ENCODE peak calls at places on chromosomes 4 and X, in six cellular contexts. E, G, M, O, X and A are unnamed samples.

GRCh38 chrX:71930298-71930697 is 19.7 kb downstream of the NHSL2 start:
- DNase-seq in E (no peak), G (no peak), M (no peak), O (no peak), X (no peak), A (no peak)

GRCh38 chr4:187396106-187396505 is 599.5 kb upstream of the ZFP42 start:
- DNase-seq in E (no peak), G (no peak), M (no peak), O (no peak), X (no peak), A (no peak)

GRCh38 chr4:120869511-120870278 is 52.8 kb downstream of the PRDM5 start:
- DNase-seq in E (no peak), G (no peak), M (no peak), O (peak; percentile 40), X (no peak), A (no peak)

GRCh38 chr4:108247511-108248088 is 78.9 kb upstream of the LEF1 start:
- DNase-seq in E (no peak), G (peak; percentile 92), M (no peak), O (no peak), X (no peak), A (no peak)

GRCh38 chrX:9352683-9353430 is 112.0 kb upstream of the TBL1X start:
- DNase-seq in E (peak; percentile 31), G (no peak), M (peak; percentile 11), O (no peak), X (peak; percentile 75), A (no peak)

GRCh38 chr4:66091801-66092200 is 421.5 kb upstream of the EPHA5 start:
- DNase-seq in E (no peak), G (no peak), M (no peak), O (no peak), X (no peak), A (no peak)

GRCh38 chr4:8586671-8587468 is 5.7 kb upstream of the CPZ start:
- DNase-seq in E (no peak), G (no peak), M (no peak), O (no peak), X (no peak), A (no peak)

GRCh38 chr4:8777320-8778196 is 94.1 kb downstream of the HMX1 start:
- DNase-seq in E (peak; percentile 20), G (no peak), M (no peak), O (no peak), X (no peak), A (no peak)

GRCh38 chr4:183638436-183638835 is 20.5 kb downstream of the RWDD4 start:
- DNase-seq in E (no peak), G (no peak), M (no peak), O (no peak), X (no peak), A (no peak)

GRCh38 chr4:74623041-74623440 is 171.3 kb downstream of the BTC start:
- DNase-seq in E (no peak), G (peak; percentile 34), M (no peak), O (no peak), X (peak; percentile 30), A (peak; percentile 30)

GRCh38 chr4:168877407-168877778 is 132.7 kb downstream of the CBR4 start:
- DNase-seq in E (no peak), G (no peak), M (no peak), O (no peak), X (no peak), A (no peak)

GRCh38 chrX:23953908-23954269 is 46.1 kb downstream of the CXorf58 start:
- DNase-seq in E (no peak), G (no peak), M (no peak), O (no peak), X (peak; percentile 30), A (no peak)

GRCh38 chr4:10296730-10297129 is 160.5 kb downstream of the ZNF518B start:
- DNase-seq in E (peak; percentile 94), G (peak; percentile 8), M (no peak), O (no peak), X (no peak), A (peak; percentile 74)

GRCh38 chrX:130024127-130024526 is 41.7 kb downstream of the BCORL1 start:
- DNase-seq in E (peak; percentile 58), G (peak; percentile 55), M (peak; percentile 27), O (no peak), X (peak; percentile 91), A (no peak)

GRCh38 chr4:102809691-102810090 is 17.7 kb downstream of the UBE2D3 start:
- DNase-seq in E (no peak), G (no peak), M (no peak), O (no peak), X (no peak), A (no peak)

GRCh38 chrX:140091276-140091886 is 126.1 kb upstream of the CXorf66 start:
- DNase-seq in E (no peak), G (peak; percentile 48), M (no peak), O (no peak), X (peak; percentile 20), A (peak; percentile 57)

GRCh38 chr4:53716011-53716410 is 124.7 kb upstream of the LNX1 start:
- DNase-seq in E (no peak), G (no peak), M (no peak), O (no peak), X (no peak), A (no peak)

GRCh38 chrX:38798956-38799355 is 2.3 kb upstream of the MID1IP1 start:
- DNase-seq in E (no peak), G (no peak), M (no peak), O (no peak), X (no peak), A (no peak)

GRCh38 chr4:77175201-77175610 is 18.2 kb downstream of the CCNG2 start:
- DNase-seq in E (no peak), G (no peak), M (no peak), O (no peak), X (no peak), A (peak; percentile 42)

GRCh38 chr4:20391912-20392311 is 140.2 kb downstream of the SLIT2 start:
- DNase-seq in E (no peak), G (no peak), M (no peak), O (no peak), X (no peak), A (no peak)

GRCh38 chr4:122914292-122914904 is 8.0 kb downstream of the NUDT6 start:
- DNase-seq in E (peak; percentile 31), G (no peak), M (no peak), O (no peak), X (no peak), A (peak; percentile 14)

GRCh38 chr4:60315586-60315985 is 884.5 kb upstream of the ADGRL3 start:
- DNase-seq in E (no peak), G (no peak), M (no peak), O (no peak), X (no peak), A (no peak)

GRCh38 chr4:107349732-107350131 is 313.6 kb upstream of the DKK2 start:
- DNase-seq in E (no peak), G (no peak), M (no peak), O (no peak), X (no peak), A (no peak)

GRCh38 chr4:165129924-165130323 is 17.3 kb upstream of the TMEM192 start:
- DNase-seq in E (no peak), G (no peak), M (no peak), O (no peak), X (no peak), A (no peak)

GRCh38 chr4:21011106-21011505 is 310.8 kb downstream of the PACRGL start:
- DNase-seq in E (no peak), G (no peak), M (no peak), O (no peak), X (no peak), A (no peak)

GRCh38 chr4:108118505-108118904 is 50.2 kb downstream of the LEF1 start:
- DNase-seq in E (no peak), G (no peak), M (no peak), O (peak; percentile 18), X (no peak), A (no peak)

GRCh38 chr4:42083816-42084215 is 68.6 kb downstream of the BEND4 start:
- DNase-seq in E (no peak), G (no peak), M (no peak), O (no peak), X (no peak), A (no peak)

GRCh38 chrX:72714471-72714916 is 388 bp upstream of the PHKA1 start:
- DNase-seq in E (peak; percentile 46), G (peak; percentile 44), M (no peak), O (peak; percentile 4), X (peak; percentile 20), A (peak; percentile 66)

GRCh38 chrX:12994321-12994720 is 19.4 kb downstream of the TMSB4X start:
- DNase-seq in E (no peak), G (no peak), M (no peak), O (no peak), X (no peak), A (no peak)

GRCh38 chr4:102627831-102628523 is 126.8 kb downstream of the NFKB1 start:
- DNase-seq in E (no peak), G (no peak), M (no peak), O (no peak), X (no peak), A (no peak)

GRCh38 chrX:7891928-7892327 is 35.3 kb downstream of the PNPLA4 start:
- DNase-seq in E (no peak), G (no peak), M (no peak), O (no peak), X (no peak), A (no peak)

GRCh38 chrX:134599173-134599914 is 58.9 kb downstream of the PLAC1 start:
- DNase-seq in E (no peak), G (no peak), M (no peak), O (no peak), X (no peak), A (no peak)

GRCh38 chr4:121791481-121791880 is 9.6 kb upstream of the EXOSC9 start:
- DNase-seq in E (no peak), G (no peak), M (no peak), O (no peak), X (no peak), A (no peak)

GRCh38 chr4:79900182-79900581 is 172.8 kb downstream of the ANTXR2 start:
- DNase-seq in E (no peak), G (no peak), M (no peak), O (no peak), X (no peak), A (no peak)

GRCh38 chr4:23219779-23220408 is 527.2 kb downstream of the GBA3 start:
- DNase-seq in E (no peak), G (no peak), M (no peak), O (no peak), X (no peak), A (no peak)